ENCODE peak calls at places on chromosomes 1 and 21, in seven cellular contexts. G is Caco-2; M is hippocampal formation; L is kidney glomerular epithelial cell; W is fibroblast of pulmonary artery; A is activated CD4-positive, alpha-beta T cell treated with anti-CD3 and anti-CD28 coated beads, Interleukin-2, amount 50 U/mL, for 24 hours; Q is NT2/D1. B is an unnamed sample.

GRCh38 chr1:156903328-156904091 is 10.0 kb downstream of the PEAR1 start:
- DNase-seq in W (no peak), A (no peak), M (no peak), L (no peak), Q (no peak), G (no peak), B (no peak)

GRCh38 chr1:186188736-186189135 is 186.3 kb downstream of the TPR start:
- DNase-seq in A (no peak), L (no peak), Q (no peak), G (no peak), W (no peak), M (no peak), B (no peak)

GRCh38 chr1:244010191-244010590 is 40.9 kb upstream of the ZBTB18 start:
- DNase-seq in L (no peak), W (no peak), Q (no peak), G (no peak), A (peak; percentile 31), M (no peak), B (no peak)

GRCh38 chr1:239321877-239322276 is 64.5 kb upstream of the CHRM3 start:
- DNase-seq in W (no peak), M (no peak), L (no peak), G (no peak), A (no peak), Q (no peak), B (no peak)

GRCh38 chr1:186605762-186606350 is 74.4 kb downstream of the PTGS2 start:
- DNase-seq in M (no peak), W (peak; percentile 85), Q (peak; percentile 68), A (peak; percentile 4), L (peak; percentile 29), G (peak; percentile 70), B (peak; percentile 32)

GRCh38 chr1:155085504-155086181 is 7.0 kb downstream of the EFNA3 start:
- DNase-seq in A (peak; percentile 70), W (peak; percentile 36), L (peak; percentile 11), Q (no peak), G (peak; percentile 70), M (no peak), B (peak; percentile 63)

GRCh38 chr1:247385283-247385682 is 30.7 kb upstream of the NLRP3 start:
- DNase-seq in W (peak; percentile 56), A (no peak), M (peak; percentile 19), L (no peak), Q (no peak), G (no peak), B (no peak)

GRCh38 chr1:175313672-175314225 is 121.2 kb upstream of the KIAA0040 start:
- DNase-seq in L (no peak), M (no peak), W (no peak), G (no peak), A (no peak), Q (no peak), B (no peak)

GRCh38 chr1:43344267-43344666 is 6.6 kb downstream of the MPL start:
- DNase-seq in L (no peak), G (no peak), M (no peak), A (no peak), W (no peak), Q (no peak), B (no peak)

GRCh38 chr1:157245823-157246222 is 107.6 kb upstream of the ETV3 start:
- DNase-seq in Q (no peak), W (no peak), A (no peak), L (no peak), M (no peak), G (no peak), B (no peak)

GRCh38 chr1:156942176-156942575 is 21.7 kb downstream of the LRRC71 start:
- DNase-seq in W (no peak), Q (no peak), L (no peak), M (no peak), A (no peak), G (peak; percentile 14), B (no peak)

GRCh38 chr1:20480261-20481157 is 5.5 kb downstream of the CAMK2N1 start:
- DNase-seq in W (no peak), Q (no peak), M (peak; percentile 79), G (peak; percentile 93), L (peak; percentile 90), A (no peak), B (no peak)

GRCh38 chr1:29292344-29292743 is 56.0 kb downstream of the PTPRU start:
- DNase-seq in W (no peak), Q (no peak), L (no peak), G (no peak), M (no peak), A (no peak), B (no peak)

GRCh38 chr1:5456090-5456789 is 536.0 kb downstream of the NPHP4 start:
- DNase-seq in W (no peak), M (no peak), A (no peak), L (no peak), Q (no peak), G (no peak), B (no peak)

GRCh38 chr1:58785424-58786058 is 1.7 kb upstream of the JUN start:
- DNase-seq in M (no peak), L (peak; percentile 79), A (peak; percentile 4), W (peak; percentile 52), G (peak; percentile 41), Q (peak; percentile 25), B (no peak)

GRCh38 chr1:8941906-8942305 is 3.8 kb upstream of the CA6 start:
- DNase-seq in A (no peak), G (no peak), Q (no peak), W (peak; percentile 84), L (peak; percentile 78), M (peak; percentile 87), B (no peak)

GRCh38 chr1:59574085-59574484 is 240.7 kb upstream of the HOOK1 start:
- DNase-seq in M (no peak), Q (no peak), A (no peak), W (peak; percentile 77), G (no peak), L (no peak), B (no peak)

GRCh38 chr1:76038306-76039004 is 36.1 kb upstream of the ST6GALNAC3 start:
- DNase-seq in L (peak; percentile 61), A (no peak), Q (no peak), W (peak; percentile 31), G (no peak), M (no peak), B (no peak)

GRCh38 chr1:31627930-31628421 is 10.5 kb downstream of the HCRTR1 start:
- DNase-seq in Q (no peak), G (no peak), M (peak; percentile 43), W (no peak), L (no peak), A (no peak), B (no peak)

GRCh38 chr1:156727914-156728598 is at the start of gene METTL25B:
- DNase-seq in A (peak; percentile 72), L (peak; percentile 44), M (peak; percentile 52), G (peak; percentile 84), Q (no peak), W (peak; percentile 80), B (peak; percentile 83)

GRCh38 chr1:202200669-202201068 is 7.1 kb downstream of the LGR6 start:
- DNase-seq in A (no peak), M (no peak), Q (no peak), G (no peak), W (no peak), L (no peak), B (no peak)

GRCh38 chr1:35433714-35434113 is 123.5 kb downstream of the KIAA0319L start:
- DNase-seq in G (no peak), M (no peak), L (no peak), A (no peak), W (no peak), Q (no peak), B (no peak)

GRCh38 chr1:11898831-11899467 is 27.3 kb downstream of the KIAA2013 start:
- DNase-seq in A (no peak), W (no peak), L (no peak), Q (no peak), M (no peak), G (no peak), B (no peak)

GRCh38 chr1:174230399-174230798 is 71.1 kb downstream of the RABGAP1L start:
- DNase-seq in L (no peak), Q (no peak), G (no peak), M (no peak), A (no peak), W (peak; percentile 47), B (no peak)

GRCh38 chr1:114828251-114828650 is 26.4 kb upstream of the SYCP1 start:
- DNase-seq in W (peak; percentile 2), Q (peak; percentile 5), G (no peak), L (peak; percentile 4), M (no peak), A (no peak), B (no peak)

GRCh38 chr1:42359466-42359865 is 21.1 kb upstream of the RIMKLA start:
- DNase-seq in Q (no peak), A (no peak), G (no peak), W (no peak), M (no peak), L (no peak), B (no peak)

GRCh38 chr21:16420086-16420724 is 690.4 kb downstream of the USP25 start:
- DNase-seq in M (peak; percentile 78), A (no peak), L (no peak), W (peak; percentile 80), Q (no peak), G (no peak), B (no peak)

GRCh38 chr1:37989381-37989930 is 366 bp downstream of the SF3A3 start:
- DNase-seq in L (no peak), A (peak; percentile 31), Q (no peak), W (no peak), M (no peak), G (no peak), B (no peak)

GRCh38 chr21:38712076-38712475 is 93.7 kb upstream of the ETS2 start:
- DNase-seq in G (peak; percentile 69), L (peak; percentile 17), A (no peak), W (peak; percentile 57), Q (peak; percentile 72), M (no peak), B (no peak)

B was measured in GM10248.